ENCODE peak calls at places on chromosomes 16 and 17, in nine cellular contexts. X is adipocyte, R is astrocyte, N is H9, U is neural progenitor cell, S is PC-3, Y is endothelial cell of umbilical vein, E is IMR-90, L is colonic mucosa. F is an unnamed sample.

GRCh38 chr16:68492501-68493411 is 44.4 kb upstream of the SMPD3 start:
- DNase-seq in X (no peak), R (no peak), N (no peak), U (no peak), S (no peak), Y (no peak), E (no peak), L (peak; percentile 72), F (no peak)

GRCh38 chr16:62036101-62036806 is at the start of gene CDH8:
- DNase-seq in X (no peak), R (peak; percentile 12), N (peak; percentile 85), U (peak; percentile 89), S (no peak), Y (no peak), E (no peak), L (no peak), F (peak; percentile 49)

GRCh38 chr16:81740163-81740562 is 38.9 kb upstream of the PLCG2 start:
- DNase-seq in X (no peak), R (no peak), N (peak; percentile 88), U (no peak), S (no peak), Y (no peak), E (no peak), L (no peak), F (no peak)

GRCh38 chr17:17030515-17031211 is 11.6 kb upstream of the MPRIP start:
- DNase-seq in X (no peak), R (no peak), N (peak; percentile 59), U (no peak), S (no peak), Y (no peak), E (no peak), L (no peak), F (no peak)

GRCh38 chr17:81722184-81723120 is 10.4 kb downstream of the SLC25A10 start:
- DNase-seq in X (no peak), R (no peak), N (no peak), U (no peak), S (peak; percentile 92), Y (no peak), E (no peak), L (peak; percentile 94), F (no peak)

GRCh38 chr17:7260151-7260550 is 2.1 kb downstream of the CLDN7 start:
- DNase-seq in X (no peak), R (no peak), N (no peak), U (no peak), S (no peak), Y (no peak), E (no peak), L (no peak), F (no peak)

GRCh38 chr17:4722678-4723240 is 8.5 kb upstream of the MED11 start:
- DNase-seq in X (no peak), R (no peak), N (no peak), U (no peak), S (no peak), Y (no peak), E (no peak), L (no peak), F (no peak)

GRCh38 chr16:83928341-83929055 is 24.5 kb upstream of the OSGIN1 start:
- DNase-seq in X (peak; percentile 81), R (peak; percentile 66), N (no peak), U (no peak), S (peak; percentile 4), Y (no peak), E (peak; percentile 85), L (no peak), F (no peak)

GRCh38 chr16:53519417-53520091 is 16.5 kb upstream of the AKTIP start:
- DNase-seq in X (no peak), R (no peak), N (no peak), U (no peak), S (no peak), Y (no peak), E (no peak), L (no peak), F (no peak)
- H3K9ac ChIP-seq in X (no peak overlapping the region), R (no peak overlapping the region), N (no peak overlapping the region), U (no peak overlapping the region), S (no peak overlapping the region), Y (peak overlapping the region; percentile 95), E (no peak overlapping the region), L (no peak overlapping the region), F (no peak overlapping the region)

GRCh38 chr17:66814026-66814425 is 20.9 kb upstream of the CACNG5 start:
- DNase-seq in X (no peak), R (no peak), N (no peak), U (no peak), S (no peak), Y (no peak), E (no peak), L (no peak), F (no peak)

GRCh38 chr17:66812571-66812970 is 22.3 kb upstream of the CACNG5 start:
- DNase-seq in X (no peak), R (no peak), N (no peak), U (no peak), S (no peak), Y (no peak), E (no peak), L (no peak), F (no peak)

GRCh38 chr17:66814570-66814969 is 20.3 kb upstream of the CACNG5 start:
- DNase-seq in X (no peak), R (no peak), N (no peak), U (no peak), S (no peak), Y (no peak), E (no peak), L (no peak), F (no peak)

GRCh38 chr17:66811683-66812054 is 23.2 kb upstream of the CACNG5 start:
- DNase-seq in X (no peak), R (no peak), N (no peak), U (no peak), S (no peak), Y (no peak), E (no peak), L (no peak), F (no peak)

DNA sequence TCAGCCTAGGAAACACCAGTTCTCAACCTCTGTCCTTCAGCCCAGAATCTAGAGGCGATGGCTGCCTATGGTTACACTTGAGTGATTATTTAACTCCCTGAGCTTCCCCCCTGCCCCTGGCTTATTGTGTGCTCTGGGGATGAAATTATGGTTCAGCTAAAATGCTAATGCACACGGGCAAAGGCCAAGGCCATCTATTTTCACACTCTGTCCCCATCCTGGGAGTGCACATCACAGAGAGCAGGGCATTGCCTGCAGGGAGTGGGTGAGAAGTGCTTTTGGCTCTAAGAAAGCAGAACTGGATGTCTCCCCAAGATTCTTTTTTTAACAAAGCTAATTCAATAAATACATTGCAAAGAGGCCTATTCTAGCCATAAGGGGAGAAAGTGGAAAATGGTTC is 21.6 kb upstream of the CACNG5 start:
- DNase-seq in X (no peak), R (no peak), N (no peak), U (no peak), S (no peak), Y (no peak), E (no peak), L (no peak), F (no peak)
- H3K9ac ChIP-seq in X (no peak overlapping the region), R (no peak overlapping the region), N (no peak overlapping the region), U (no peak overlapping the region), S (no peak overlapping the region), Y (no peak overlapping the region), E (no peak overlapping the region), L (no peak overlapping the region), F (no peak overlapping the region)

GRCh38 chr16:50555269-50555875 is 7.2 kb downstream of the NKD1 start:
- DNase-seq in X (no peak), R (no peak), N (no peak), U (no peak), S (no peak), Y (no peak), E (no peak), L (no peak), F (no peak)

GRCh38 chr16:50553731-50554360 is 5.7 kb downstream of the NKD1 start:
- DNase-seq in X (no peak), R (no peak), N (no peak), U (no peak), S (no peak), Y (no peak), E (no peak), L (no peak), F (no peak)

GRCh38 chr16:50551243-50551642 is 3.0 kb downstream of the NKD1 start:
- DNase-seq in X (no peak), R (no peak), N (no peak), U (no peak), S (no peak), Y (no peak), E (no peak), L (no peak), F (no peak)

GRCh38 chr16:50552476-50553101 is 4.4 kb downstream of the NKD1 start:
- DNase-seq in X (no peak), R (no peak), N (no peak), U (no peak), S (no peak), Y (no peak), E (no peak), L (no peak), F (no peak)

DNA sequence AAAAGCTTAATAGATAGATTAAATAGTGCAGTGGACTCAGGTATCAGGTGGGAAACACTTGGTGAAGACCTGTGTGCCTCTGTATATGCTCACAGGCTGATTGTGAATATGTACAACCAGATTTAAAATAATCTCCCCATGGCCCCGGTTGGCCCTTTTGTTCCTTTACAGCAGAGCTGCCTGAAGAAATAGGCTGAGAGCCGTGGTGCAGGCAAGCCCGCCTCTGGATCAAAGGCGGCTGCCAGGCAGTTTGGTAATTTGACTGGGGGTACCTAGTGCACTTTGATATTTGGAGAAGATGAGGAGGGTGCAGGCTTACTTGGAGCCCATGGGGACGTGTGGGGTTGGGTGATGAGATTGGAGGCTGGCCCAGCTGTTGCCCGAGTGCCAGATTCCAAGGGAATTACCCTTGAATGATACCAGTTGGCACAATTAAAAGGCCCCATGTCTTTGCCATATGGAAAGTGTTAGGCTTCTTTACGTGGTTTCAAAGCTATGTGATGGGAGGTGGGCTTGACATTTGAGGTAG is 5.0 kb downstream of the NKD1 start:
- DNase-seq in X (no peak), R (no peak), N (no peak), U (no peak), S (no peak), Y (no peak), E (no peak), L (no peak), F (no peak)
- H3K9ac ChIP-seq in X (no peak overlapping the region), R (no peak overlapping the region), N (no peak overlapping the region), U (no peak overlapping the region), S (no peak overlapping the region), Y (no peak overlapping the region), E (no peak overlapping the region), L (no peak overlapping the region), F (no peak overlapping the region)

GRCh38 chr16:54935411-54936085 is 4.9 kb downstream of the IRX5 start:
- DNase-seq in X (no peak), R (peak; percentile 22), N (no peak), U (no peak), S (no peak), Y (peak; percentile 11), E (no peak), L (no peak), F (no peak)

GRCh38 chr16:54934536-54935410 is 4.1 kb downstream of the IRX5 start:
- DNase-seq in X (no peak), R (peak; percentile 46), N (peak; percentile 76), U (peak; percentile 86), S (no peak), Y (peak; percentile 11), E (no peak), L (no peak), F (no peak)

GRCh38 chr16:54937673-54938350 is 7.1 kb downstream of the IRX5 start:
- DNase-seq in X (no peak), R (no peak), N (no peak), U (no peak), S (no peak), Y (peak; percentile 8), E (no peak), L (no peak), F (no peak)

GRCh38 chr16:54936979-54937672 is 6.5 kb downstream of the IRX5 start:
- DNase-seq in X (peak; percentile 51), R (peak; percentile 59), N (peak; percentile 79), U (peak; percentile 93), S (no peak), Y (peak; percentile 24), E (no peak), L (no peak), F (no peak)

DNA sequence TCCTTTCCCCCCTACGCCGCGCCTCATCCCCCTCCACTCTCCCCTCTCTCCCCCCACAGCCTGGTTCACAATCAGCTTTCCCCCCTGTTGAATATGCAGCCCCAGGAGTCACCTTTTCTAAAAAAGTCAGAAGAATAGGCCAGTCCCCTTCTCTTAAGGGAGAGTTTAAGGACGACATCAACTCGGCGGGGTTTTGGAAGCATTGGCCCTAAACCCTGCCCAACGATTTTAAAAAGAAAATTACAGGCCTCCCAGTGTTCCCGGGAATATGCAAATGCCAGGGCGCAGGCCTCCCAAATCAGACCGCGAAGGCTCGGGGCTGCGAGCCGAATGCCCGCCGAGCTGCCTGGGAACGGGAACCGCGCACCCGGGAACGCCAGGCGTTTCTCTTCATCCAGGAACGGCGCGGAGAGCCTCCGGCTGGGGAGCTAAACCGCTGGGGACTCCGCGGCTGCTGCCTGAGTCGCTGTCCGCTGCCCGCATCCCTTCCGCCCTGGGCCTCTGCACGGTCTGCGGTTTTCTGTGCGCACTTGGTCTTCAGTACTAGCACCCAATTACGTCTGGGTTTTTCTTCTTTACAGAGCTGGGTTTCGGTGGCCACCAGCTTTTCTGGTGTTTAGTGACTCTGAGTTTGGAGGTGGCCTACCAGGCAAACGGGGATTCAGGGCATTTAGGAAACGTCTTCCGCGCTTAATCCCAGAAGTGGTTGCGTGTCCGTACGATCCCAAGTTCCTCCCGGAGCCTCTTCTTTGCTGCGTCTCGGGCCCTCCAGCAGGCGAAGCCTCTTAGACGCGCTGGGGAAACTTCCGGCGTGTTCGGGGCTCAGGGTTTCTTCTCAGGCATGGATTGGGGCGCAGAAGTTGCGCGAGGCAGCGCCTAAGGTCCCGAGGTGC is 5.7 kb downstream of the IRX5 start:
- DNase-seq in X (no peak), R (peak; percentile 72), N (peak; percentile 63), U (peak; percentile 89), S (peak; percentile 7), Y (peak; percentile 14), E (no peak), L (no peak), F (no peak)
- H3K9ac ChIP-seq in X (peak overlapping the region; percentile 93), R (peak overlapping the region; percentile 65), N (no peak overlapping the region), U (no peak overlapping the region), S (no peak overlapping the region), Y (no peak overlapping the region), E (no peak overlapping the region), L (no peak overlapping the region), F (peak overlapping the region; percentile 71)